ENCODE peak calls at places on chromosomes 12 and 14, in four cellular contexts. M, S, P and K are unnamed samples.

GRCh38 chr14:84343637-84344036 is 1186.3 kb upstream of the FLRT2 start:
- DNase-seq in M (no peak), S (no peak), P (no peak), K (peak; percentile 15)

GRCh38 chr14:23183479-23183878 is at the start of gene SLC7A8:
- DNase-seq in M (no peak), S (peak; percentile 19), P (peak; percentile 70), K (no peak)

GRCh38 chr14:68458840-68459469 is 333.9 kb downstream of the ZFP36L1 start:
- DNase-seq in M (peak; percentile 71), S (peak; percentile 84), P (peak; percentile 69), K (peak; percentile 79)

GRCh38 chr12:48542300-48542928 is 17.0 kb downstream of the OR8S1 start:
- DNase-seq in M (no peak), S (peak; percentile 19), P (peak; percentile 41), K (no peak)

GRCh38 chr12:122988612-122989442 is 8.3 kb downstream of the ARL6IP4 start:
- DNase-seq in M (no peak), S (no peak), P (no peak), K (no peak)

GRCh38 chr12:21169878-21170472 is 39.0 kb downstream of the SLCO1B1 start:
- DNase-seq in M (peak; percentile 5), S (peak; percentile 41), P (peak; percentile 55), K (peak; percentile 5)

GRCh38 chr12:124474709-124475108 is 92.7 kb downstream of the NCOR2 start:
- DNase-seq in M (no peak), S (no peak), P (no peak), K (peak; percentile 40)

GRCh38 chr14:92794547-92794941 is 439 bp downstream of the GOLGA5 start:
- DNase-seq in M (no peak), S (peak; percentile 18), P (no peak), K (no peak)

GRCh38 chr12:125296701-125297100 is 231.5 kb downstream of the AACS start:
- DNase-seq in M (no peak), S (no peak), P (no peak), K (no peak)

GRCh38 chr12:103840399-103840880 is 594 bp downstream of the NT5DC3 start:
- DNase-seq in M (no peak), S (peak; percentile 42), P (no peak), K (no peak)

GRCh38 chr12:11763760-11764520 is 114.5 kb downstream of the ETV6 start:
- DNase-seq in M (no peak), S (peak; percentile 87), P (no peak), K (peak; percentile 51)

GRCh38 chr14:92607702-92608429 is 94.3 kb downstream of the RIN3 start:
- DNase-seq in M (peak; percentile 88), S (peak; percentile 66), P (no peak), K (peak; percentile 90)

GRCh38 chr12:51023625-51024395 is 2.4 kb downstream of the SLC11A2 start:
- DNase-seq in M (no peak), S (no peak), P (no peak), K (no peak)

GRCh38 chr14:61570188-61570960 is 124.9 kb upstream of the HIF1A start:
- DNase-seq in M (no peak), S (peak; percentile 66), P (no peak), K (no peak)

GRCh38 chr12:8057839-8058238 is 8.3 kb downstream of the C3AR1 start:
- DNase-seq in M (peak; percentile 43), S (no peak), P (no peak), K (peak; percentile 55)

GRCh38 chr14:32205984-32206383 is 2.9 kb upstream of the RNU6-8 start:
- DNase-seq in M (no peak), S (no peak), P (no peak), K (no peak)

GRCh38 chr12:52271157-52271556 is 3.3 kb upstream of the KRT86 start:
- DNase-seq in M (no peak), S (no peak), P (no peak), K (no peak)

GRCh38 chr12:989751-990278 is 1.2 kb upstream of the ERC1 start:
- DNase-seq in M (no peak), S (peak; percentile 84), P (peak; percentile 64), K (peak; percentile 52)

GRCh38 chr12:102573237-102573636 is 92.9 kb upstream of the IGF1 start:
- DNase-seq in M (no peak), S (no peak), P (no peak), K (no peak)

GRCh38 chr14:95895720-95896119 is 19.1 kb downstream of the TUNAR start:
- DNase-seq in M (no peak), S (peak; percentile 11), P (no peak), K (no peak)

GRCh38 chr12:47190271-47190750 is 110.6 kb upstream of the AMIGO2 start:
- DNase-seq in M (no peak), S (peak; percentile 37), P (no peak), K (no peak)

GRCh38 chr12:91818236-91819131 is 327.2 kb downstream of the BTG1 start:
- DNase-seq in M (no peak), S (no peak), P (peak; percentile 77), K (peak; percentile 11)

GRCh38 chr14:30223385-30223785 is 295.7 kb upstream of the PRKD1 start:
- DNase-seq in M (peak; percentile 55), S (peak; percentile 89), P (peak; percentile 81), K (no peak)